ENCODE peak calls at places on chromosomes 6 and 20, in nine cellular contexts. Z, V, Y, E, R, K, Q, W and I are unnamed samples.
A peak's percentile ranks its signal among the peaks of the same experiment; 100 is the strongest.

GRCh38 chr6:2237001-2237400 is 8.4 kb downstream of the GMDS start:
- DNase-seq in Z (no peak), V (no peak), Y (peak; percentile 89), E (peak; percentile 95), R (peak; percentile 77), K (no peak), Q (no peak), W (no peak), I (no peak)

GRCh38 chr20:21137078-21137477 is 11.2 kb downstream of the KIZ start:
- DNase-seq in Z (no peak), V (no peak), Y (no peak), E (no peak), R (no peak), K (no peak), Q (no peak), W (peak; percentile 38), I (no peak)

GRCh38 chr6:116166369-116166768 is 40.4 kb upstream of the COL10A1 start:
- DNase-seq in Z (no peak), V (no peak), Y (no peak), E (no peak), R (no peak), K (no peak), Q (no peak), W (no peak), I (no peak)

GRCh38 chr20:44142416-44142815 is 44.6 kb downstream of the JPH2 start:
- DNase-seq in Z (no peak), V (no peak), Y (peak; percentile 83), E (peak; percentile 76), R (no peak), K (no peak), Q (no peak), W (no peak), I (no peak)

GRCh38 chr6:166751051-166751595 is 124.1 kb upstream of the RPS6KA2 start:
- DNase-seq in Z (no peak), V (no peak), Y (no peak), E (peak; percentile 25), R (no peak), K (no peak), Q (no peak), W (no peak), I (no peak)

GRCh38 chr6:43500921-43501320 is 9.2 kb downstream of the LRRC73 start:
- DNase-seq in Z (no peak), V (no peak), Y (no peak), E (no peak), R (no peak), K (no peak), Q (no peak), W (no peak), I (no peak)

GRCh38 chr20:36585410-36586125 is 12.2 kb downstream of the TGIF2 start:
- DNase-seq in Z (no peak), V (no peak), Y (peak; percentile 88), E (no peak), R (no peak), K (no peak), Q (no peak), W (peak; percentile 80), I (no peak)

GRCh38 chr20:37343212-37343993 is 2.5 kb upstream of the SRC start:
- DNase-seq in Z (no peak), V (no peak), Y (no peak), E (no peak), R (no peak), K (peak; percentile 25), Q (no peak), W (no peak), I (no peak)

GRCh38 chr6:37314803-37315515 is 38.8 kb upstream of the RNF8 start:
- DNase-seq in Z (peak; percentile 64), V (no peak), Y (peak; percentile 47), E (peak; percentile 27), R (peak; percentile 18), K (peak; percentile 69), Q (no peak), W (peak; percentile 54), I (no peak)

GRCh38 chr6:130223508-130223907 is 757 bp upstream of the SAMD3 start:
- DNase-seq in Z (no peak), V (no peak), Y (no peak), E (no peak), R (no peak), K (peak; percentile 97), Q (peak; percentile 29), W (no peak), I (peak; percentile 41)

GRCh38 chr6:77172578-77172977 is 290.7 kb downstream of the HTR1B start:
- DNase-seq in Z (no peak), V (no peak), Y (no peak), E (no peak), R (no peak), K (no peak), Q (no peak), W (no peak), I (no peak)

GRCh38 chr6:70479236-70479635 is 65.9 kb downstream of the FAM135A start:
- DNase-seq in Z (no peak), V (no peak), Y (peak; percentile 15), E (peak; percentile 68), R (peak; percentile 52), K (no peak), Q (no peak), W (no peak), I (no peak)

GRCh38 chr20:56839791-56840190 is 210.7 kb downstream of the TFAP2C start:
- DNase-seq in Z (no peak), V (no peak), Y (peak; percentile 16), E (no peak), R (peak; percentile 30), K (no peak), Q (no peak), W (no peak), I (no peak)

GRCh38 chr6:47485083-47485482 is 7.5 kb downstream of the CD2AP start:
- DNase-seq in Z (no peak), V (no peak), Y (no peak), E (no peak), R (no peak), K (no peak), Q (no peak), W (no peak), I (no peak)

GRCh38 chr6:30747300-30747687 is 2.9 kb upstream of the IER3 start:
- DNase-seq in Z (no peak), V (no peak), Y (peak; percentile 60), E (no peak), R (no peak), K (no peak), Q (no peak), W (no peak), I (no peak)

GRCh38 chr6:139605350-139605749 is 230.9 kb upstream of the CITED2 start:
- DNase-seq in Z (no peak), V (no peak), Y (peak; percentile 48), E (peak; percentile 88), R (peak; percentile 93), K (no peak), Q (no peak), W (no peak), I (no peak)

GRCh38 chr6:32371204-32371603 is 499 bp downstream of the TSBP1 start:
- DNase-seq in Z (no peak), V (no peak), Y (peak; percentile 19), E (peak; percentile 6), R (no peak), K (no peak), Q (no peak), W (no peak), I (no peak)

GRCh38 chr6:13362432-13362831 is 34.1 kb upstream of the TBC1D7 start:
- DNase-seq in Z (no peak), V (no peak), Y (peak; percentile 40), E (peak; percentile 61), R (no peak), K (no peak), Q (no peak), W (no peak), I (no peak)

GRCh38 chr20:11453430-11453829 is 464.3 kb upstream of the BTBD3 start:
- DNase-seq in Z (no peak), V (no peak), Y (peak; percentile 79), E (peak; percentile 68), R (peak; percentile 23), K (no peak), Q (no peak), W (no peak), I (no peak)

GRCh38 chr6:129732542-129732941 is 22.6 kb upstream of the ARHGAP18 start:
- DNase-seq in Z (no peak), V (no peak), Y (no peak), E (no peak), R (no peak), K (no peak), Q (no peak), W (no peak), I (no peak)

GRCh38 chr20:3778976-3779375 is 2.3 kb downstream of the SPEF1 start:
- DNase-seq in Z (no peak), V (no peak), Y (no peak), E (no peak), R (no peak), K (no peak), Q (no peak), W (no peak), I (no peak)

GRCh38 chr6:112842338-112842700 is 495.2 kb downstream of the RFPL4B start:
- DNase-seq in Z (no peak), V (no peak), Y (no peak), E (no peak), R (no peak), K (no peak), Q (no peak), W (no peak), I (no peak)

GRCh38 chr20:52540489-52540888 is 348.9 kb upstream of the ZFP64 start:
- DNase-seq in Z (no peak), V (no peak), Y (no peak), E (no peak), R (no peak), K (no peak), Q (no peak), W (no peak), I (no peak)

GRCh38 chr6:163285689-163286088 is 128.8 kb upstream of the QKI start:
- DNase-seq in Z (no peak), V (peak; percentile 50), Y (no peak), E (no peak), R (no peak), K (no peak), Q (no peak), W (no peak), I (no peak)

GRCh38 chr20:47356526-47357295 is at the start of gene ZMYND8:
- DNase-seq in Z (peak; percentile 90), V (peak; percentile 99), Y (peak; percentile 93), E (peak; percentile 95), R (peak; percentile 83), K (peak; percentile 97), Q (peak; percentile 78), W (peak; percentile 98), I (peak; percentile 87)

GRCh38 chr6:61909541-61909940 is 376.5 kb downstream of the KHDRBS2 start:
- DNase-seq in Z (no peak), V (no peak), Y (no peak), E (no peak), R (no peak), K (no peak), Q (no peak), W (no peak), I (no peak)

GRCh38 chr6:30763618-30764489 is 19.5 kb upstream of the IER3 start:
- DNase-seq in Z (peak; percentile 46), V (no peak), Y (peak; percentile 77), E (peak; percentile 84), R (no peak), K (no peak), Q (no peak), W (no peak), I (no peak)

GRCh38 chr6:79586548-79586947 is 44.6 kb upstream of the SH3BGRL2 start:
- DNase-seq in Z (peak; percentile 50), V (no peak), Y (peak; percentile 49), E (peak; percentile 39), R (no peak), K (no peak), Q (no peak), W (no peak), I (no peak)

GRCh38 chr6:99608886-99609482 is 2.4 kb downstream of the PRDM13 start:
- DNase-seq in Z (no peak), V (no peak), Y (no peak), E (no peak), R (no peak), K (no peak), Q (no peak), W (no peak), I (no peak)

GRCh38 chr20:51447097-51447764 is 95.3 kb downstream of the NFATC2 start:
- DNase-seq in Z (no peak), V (no peak), Y (peak; percentile 98), E (peak; percentile 95), R (peak; percentile 94), K (no peak), Q (no peak), W (no peak), I (no peak)

GRCh38 chr6:120173250-120173649 is 823.7 kb upstream of the MAN1A1 start:
- DNase-seq in Z (no peak), V (no peak), Y (no peak), E (no peak), R (no peak), K (no peak), Q (no peak), W (no peak), I (no peak)